ENCODE peak calls at places on chromosomes 11 and 22, in four cellular contexts. One of them, this sample, is unnamed. For H3K27me3, the result is how much of the 10 kb centered on the place peaks cover.

GRCh38 chr11:13260963-13261599 is 16.5 kb upstream of the BMAL1 start:
- DNase-seq in naive thymus-derived CD4-positive, alpha-beta T cell: no peak
- DNase-seq in mesenchymal stem cell: no peak
- DNase-seq in AG04450: no peak
- DNase-seq in this sample: peak

GRCh38 chr22:19805821-19806212 is 45.2 kb downstream of the TBX1 start:
- DNase-seq in mesenchymal stem cell: no peak
- DNase-seq in AG04450: no peak
- DNase-seq in naive thymus-derived CD4-positive, alpha-beta T cell: no peak
- DNase-seq in this sample: no peak

GRCh38 chr22:47173535-47174021 is 411.1 kb downstream of the TBC1D22A start:
- DNase-seq in naive thymus-derived CD4-positive, alpha-beta T cell: no peak
- DNase-seq in AG04450: no peak
- DNase-seq in mesenchymal stem cell: no peak
- DNase-seq in this sample: no peak

GRCh38 chr22:45562537-45563361 is 60.1 kb downstream of the FBLN1 start:
- DNase-seq in AG04450: no peak
- DNase-seq in naive thymus-derived CD4-positive, alpha-beta T cell: no peak
- DNase-seq in mesenchymal stem cell: no peak
- DNase-seq in this sample: peak

GRCh38 chr11:128575956-128576340 is 11.4 kb downstream of the ETS1 start:
- DNase-seq in AG04450: no peak
- DNase-seq in naive thymus-derived CD4-positive, alpha-beta T cell: no peak
- DNase-seq in mesenchymal stem cell: peak
- DNase-seq in this sample: peak

GRCh38 chr11:1235615-1236315 is 12.9 kb downstream of the MUC5B start:
- DNase-seq in mesenchymal stem cell: no peak
- DNase-seq in AG04450: no peak
- DNase-seq in naive thymus-derived CD4-positive, alpha-beta T cell: no peak
- DNase-seq in this sample: peak

GRCh38 chr11:2463766-2464277 is 19.0 kb downstream of the KCNQ1 start:
- DNase-seq in AG04450: no peak
- DNase-seq in naive thymus-derived CD4-positive, alpha-beta T cell: no peak
- DNase-seq in mesenchymal stem cell: no peak
- DNase-seq in this sample: no peak

GRCh38 chr11:59755701-59756495 is 722 bp downstream of the STX3 start:
- DNase-seq in mesenchymal stem cell: peak
- DNase-seq in naive thymus-derived CD4-positive, alpha-beta T cell: no peak
- DNase-seq in AG04450: peak
- DNase-seq in this sample: peak

GRCh38 chr11:122210378-122210995 is 94.5 kb upstream of the BLID start:
- DNase-seq in naive thymus-derived CD4-positive, alpha-beta T cell: no peak
- DNase-seq in AG04450: no peak
- DNase-seq in mesenchymal stem cell: no peak
- DNase-seq in this sample: no peak
- H3K4me3 ChIP-seq in naive thymus-derived CD4-positive, alpha-beta T cell: no peak
- H3K4me3 ChIP-seq in AG04450: no peak
- H3K4me3 ChIP-seq in mesenchymal stem cell: no peak
- H3K4me3 ChIP-seq in this sample: no peak

DNA sequence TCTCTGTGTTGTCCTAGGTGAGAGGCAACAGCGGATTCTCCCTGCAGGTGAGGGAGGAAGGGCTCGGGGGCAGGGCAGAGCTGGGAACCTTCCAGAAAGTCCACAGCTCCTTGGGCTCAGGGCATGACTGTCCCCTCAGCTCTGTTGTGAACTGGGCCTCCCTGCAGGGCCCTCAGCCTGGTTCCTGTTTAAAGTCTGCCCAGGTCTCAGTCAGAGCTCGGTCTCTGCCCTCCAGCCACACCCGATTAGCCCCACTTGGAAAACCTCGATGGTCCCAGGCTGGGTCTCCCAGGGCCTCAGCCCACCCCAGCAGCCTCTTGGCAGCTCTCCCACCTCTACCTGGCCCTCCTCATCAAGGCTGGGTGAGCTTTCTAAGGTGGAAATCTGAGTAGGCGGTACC is 65.3 kb upstream of the SLC22A12 start:
- DNase-seq in mesenchymal stem cell: no peak
- DNase-seq in naive thymus-derived CD4-positive, alpha-beta T cell: no peak
- DNase-seq in AG04450: no peak
- DNase-seq in this sample: no peak
- H3K27me3 ChIP-seq in mesenchymal stem cell: half or more
- H3K27me3 ChIP-seq in naive thymus-derived CD4-positive, alpha-beta T cell: under half
- H3K27me3 ChIP-seq in AG04450: under half
- H3K27me3 ChIP-seq in this sample: under half

DNA sequence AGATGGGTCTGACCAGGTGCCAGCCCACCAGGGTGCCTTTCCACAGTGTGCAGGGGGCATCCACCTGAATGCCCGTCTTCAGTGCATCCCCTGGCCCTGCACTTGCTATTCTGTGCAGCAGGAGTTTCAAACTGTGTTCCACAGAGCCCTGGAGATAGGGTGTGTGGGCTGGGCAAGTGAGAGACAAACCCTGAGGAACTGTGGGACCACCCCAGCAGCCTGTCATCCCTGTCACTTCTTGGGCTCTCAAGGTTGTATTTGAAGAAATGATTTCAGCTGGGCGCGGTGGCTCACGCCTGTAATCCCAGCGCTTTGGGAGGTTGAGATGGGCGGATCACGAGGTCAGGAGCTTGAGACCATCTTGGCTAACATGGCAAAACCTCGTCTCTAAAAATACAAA is 6.4 kb upstream of the DGAT2 start:
- DNase-seq in AG04450: no peak
- DNase-seq in mesenchymal stem cell: no peak
- DNase-seq in naive thymus-derived CD4-positive, alpha-beta T cell: no peak
- DNase-seq in this sample: no peak
- H3K4me3 ChIP-seq in AG04450: no peak
- H3K4me3 ChIP-seq in mesenchymal stem cell: no peak
- H3K4me3 ChIP-seq in naive thymus-derived CD4-positive, alpha-beta T cell: no peak
- H3K4me3 ChIP-seq in this sample: no peak

DNA sequence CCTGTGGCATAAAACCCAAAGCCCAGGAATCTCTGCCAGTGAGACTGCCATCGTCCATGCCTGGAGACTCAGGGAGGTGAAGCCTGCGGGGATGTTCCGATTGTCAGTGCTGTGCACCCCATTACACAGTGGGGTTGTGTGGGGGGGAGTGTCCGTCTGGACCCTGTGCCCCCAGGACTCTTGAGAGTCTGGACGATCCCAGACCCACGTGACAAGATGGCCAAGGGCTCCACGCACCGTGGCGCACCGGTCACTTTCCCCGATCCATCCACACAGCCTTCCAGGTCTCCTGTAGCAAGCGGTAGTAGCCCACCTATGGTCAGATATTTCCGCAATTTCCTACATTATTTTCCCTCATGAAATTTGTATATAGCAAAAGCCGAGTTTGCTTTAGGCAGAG is 20.9 kb upstream of the NRGN start:
- DNase-seq in mesenchymal stem cell: no peak
- DNase-seq in AG04450: no peak
- DNase-seq in naive thymus-derived CD4-positive, alpha-beta T cell: no peak
- DNase-seq in this sample: no peak
- H3K27me3 ChIP-seq in mesenchymal stem cell: half or more
- H3K27me3 ChIP-seq in AG04450: under half
- H3K27me3 ChIP-seq in naive thymus-derived CD4-positive, alpha-beta T cell: under half
- H3K27me3 ChIP-seq in this sample: under half